ENCODE peak calls at places on chromosomes 4 and X, in eight cellular contexts. One of them, this sample, is unnamed.

GRCh38 chr4:93084599-93085305 is 743.8 kb upstream of the ATOH1 start:
- DNase-seq in GM23338: peak
- DNase-seq in OCI-LY7: no peak
- DNase-seq in neuronal stem cell: no peak
- DNase-seq in H9: peak
- DNase-seq in GM23248: no peak
- DNase-seq in IMR-90: no peak
- DNase-seq in fibroblast of lung: no peak
- DNase-seq in this sample: no peak

GRCh38 chrX:153966841-153967535 is 4.6 kb downstream of the HCFC1 start:
- DNase-seq in H9: no peak
- DNase-seq in GM23248: peak
- DNase-seq in IMR-90: peak
- DNase-seq in fibroblast of lung: no peak
- DNase-seq in neuronal stem cell: no peak
- DNase-seq in GM23338: no peak
- DNase-seq in OCI-LY7: no peak
- DNase-seq in this sample: no peak

GRCh38 chr4:26023191-26023972 is 109.4 kb downstream of the SMIM20 start:
- DNase-seq in H9: no peak
- DNase-seq in fibroblast of lung: no peak
- DNase-seq in GM23338: no peak
- DNase-seq in neuronal stem cell: no peak
- DNase-seq in IMR-90: no peak
- DNase-seq in GM23248: peak
- DNase-seq in OCI-LY7: no peak
- DNase-seq in this sample: peak

GRCh38 chr4:48445704-48446103 is 37.4 kb upstream of the SLC10A4 start:
- DNase-seq in GM23338: peak
- DNase-seq in GM23248: peak
- DNase-seq in OCI-LY7: peak
- DNase-seq in fibroblast of lung: peak
- DNase-seq in neuronal stem cell: no peak
- DNase-seq in H9: no peak
- DNase-seq in IMR-90: peak
- DNase-seq in this sample: peak

GRCh38 chrX:437636-438390 is 51.1 kb upstream of the PPP2R3B start:
- DNase-seq in GM23248: no peak
- DNase-seq in fibroblast of lung: no peak
- DNase-seq in H9: no peak
- DNase-seq in GM23338: no peak
- DNase-seq in IMR-90: no peak
- DNase-seq in OCI-LY7: no peak
- DNase-seq in neuronal stem cell: no peak
- DNase-seq in this sample: peak

GRCh38 chrX:45129055-45129454 is 71.6 kb downstream of the DIPK2B start:
- DNase-seq in OCI-LY7: no peak
- DNase-seq in fibroblast of lung: no peak
- DNase-seq in H9: no peak
- DNase-seq in IMR-90: no peak
- DNase-seq in GM23248: no peak
- DNase-seq in GM23338: no peak
- DNase-seq in neuronal stem cell: no peak
- DNase-seq in this sample: no peak

GRCh38 chrX:39818071-39818470 is 279.7 kb downstream of the BCOR start:
- DNase-seq in OCI-LY7: no peak
- DNase-seq in GM23248: no peak
- DNase-seq in neuronal stem cell: no peak
- DNase-seq in fibroblast of lung: no peak
- DNase-seq in GM23338: no peak
- DNase-seq in IMR-90: no peak
- DNase-seq in H9: no peak
- DNase-seq in this sample: no peak

GRCh38 chrX:43500996-43501694 is 155.0 kb upstream of the MAOA start:
- DNase-seq in GM23338: no peak
- DNase-seq in OCI-LY7: no peak
- DNase-seq in fibroblast of lung: no peak
- DNase-seq in GM23248: no peak
- DNase-seq in neuronal stem cell: no peak
- DNase-seq in IMR-90: no peak
- DNase-seq in H9: no peak
- DNase-seq in this sample: no peak

GRCh38 chrX:155027509-155028066 is 944 bp downstream of the FUNDC2 start:
- DNase-seq in neuronal stem cell: no peak
- DNase-seq in GM23338: no peak
- DNase-seq in H9: no peak
- DNase-seq in OCI-LY7: peak
- DNase-seq in IMR-90: peak
- DNase-seq in GM23248: peak
- DNase-seq in fibroblast of lung: peak
- DNase-seq in this sample: peak

GRCh38 chr4:52248836-52249235 is 197.7 kb downstream of the SPATA18 start:
- DNase-seq in fibroblast of lung: no peak
- DNase-seq in GM23248: peak
- DNase-seq in OCI-LY7: no peak
- DNase-seq in H9: no peak
- DNase-seq in GM23338: no peak
- DNase-seq in IMR-90: no peak
- DNase-seq in neuronal stem cell: no peak
- DNase-seq in this sample: peak

GRCh38 chr4:8238515-8239053 is 31.0 kb upstream of the HTRA3 start:
- DNase-seq in neuronal stem cell: peak
- DNase-seq in fibroblast of lung: no peak
- DNase-seq in OCI-LY7: peak
- DNase-seq in IMR-90: no peak
- DNase-seq in H9: peak
- DNase-seq in GM23338: peak
- DNase-seq in GM23248: no peak
- DNase-seq in this sample: peak

GRCh38 chr4:146317783-146318182 is 103.4 kb downstream of the REELD1 start:
- DNase-seq in GM23248: no peak
- DNase-seq in OCI-LY7: no peak
- DNase-seq in GM23338: no peak
- DNase-seq in fibroblast of lung: no peak
- DNase-seq in neuronal stem cell: no peak
- DNase-seq in IMR-90: no peak
- DNase-seq in H9: no peak
- DNase-seq in this sample: no peak

GRCh38 chr4:182447938-182448280 is 204.7 kb downstream of the TENM3 start:
- DNase-seq in IMR-90: no peak
- DNase-seq in H9: no peak
- DNase-seq in neuronal stem cell: no peak
- DNase-seq in OCI-LY7: no peak
- DNase-seq in GM23338: no peak
- DNase-seq in fibroblast of lung: peak
- DNase-seq in GM23248: peak
- DNase-seq in this sample: no peak

GRCh38 chr4:6160536-6160935 is 39.8 kb downstream of the JAKMIP1 start:
- DNase-seq in H9: no peak
- DNase-seq in neuronal stem cell: no peak
- DNase-seq in GM23338: no peak
- DNase-seq in fibroblast of lung: no peak
- DNase-seq in GM23248: no peak
- DNase-seq in OCI-LY7: no peak
- DNase-seq in IMR-90: no peak
- DNase-seq in this sample: no peak

GRCh38 chr4:127505203-127505602 is 127.6 kb upstream of the INTU start:
- DNase-seq in H9: no peak
- DNase-seq in neuronal stem cell: no peak
- DNase-seq in IMR-90: peak
- DNase-seq in OCI-LY7: no peak
- DNase-seq in GM23248: peak
- DNase-seq in GM23338: no peak
- DNase-seq in fibroblast of lung: peak
- DNase-seq in this sample: no peak

GRCh38 chrX:80174925-80175574 is 160.5 kb downstream of the TBX22 start:
- DNase-seq in GM23338: no peak
- DNase-seq in OCI-LY7: no peak
- DNase-seq in fibroblast of lung: no peak
- DNase-seq in neuronal stem cell: no peak
- DNase-seq in IMR-90: no peak
- DNase-seq in H9: no peak
- DNase-seq in GM23248: no peak
- DNase-seq in this sample: peak

GRCh38 chr4:40842318-40842717 is 92.6 kb downstream of the NSUN7 start:
- DNase-seq in GM23338: no peak
- DNase-seq in fibroblast of lung: peak
- DNase-seq in neuronal stem cell: no peak
- DNase-seq in IMR-90: no peak
- DNase-seq in GM23248: no peak
- DNase-seq in OCI-LY7: no peak
- DNase-seq in H9: no peak
- DNase-seq in this sample: no peak

GRCh38 chrX:42837747-42838146 is 59.8 kb upstream of the PPP1R2C start:
- DNase-seq in neuronal stem cell: no peak
- DNase-seq in OCI-LY7: no peak
- DNase-seq in GM23248: no peak
- DNase-seq in GM23338: no peak
- DNase-seq in H9: no peak
- DNase-seq in fibroblast of lung: no peak
- DNase-seq in IMR-90: no peak
- DNase-seq in this sample: no peak

GRCh38 chrX:134761788-134762187 is 103.5 kb upstream of the PLAC1 start:
- DNase-seq in neuronal stem cell: no peak
- DNase-seq in OCI-LY7: peak
- DNase-seq in IMR-90: no peak
- DNase-seq in fibroblast of lung: peak
- DNase-seq in H9: no peak
- DNase-seq in GM23248: peak
- DNase-seq in GM23338: peak
- DNase-seq in this sample: peak

GRCh38 chrX:134758652-134759051 is 100.4 kb upstream of the PLAC1 start:
- DNase-seq in fibroblast of lung: no peak
- DNase-seq in IMR-90: no peak
- DNase-seq in H9: no peak
- DNase-seq in neuronal stem cell: no peak
- DNase-seq in OCI-LY7: no peak
- DNase-seq in GM23338: no peak
- DNase-seq in GM23248: no peak
- DNase-seq in this sample: no peak

GRCh38 chrX:134760671-134761070 is 102.4 kb upstream of the PLAC1 start:
- DNase-seq in fibroblast of lung: no peak
- DNase-seq in IMR-90: no peak
- DNase-seq in H9: no peak
- DNase-seq in neuronal stem cell: no peak
- DNase-seq in GM23248: no peak
- DNase-seq in OCI-LY7: no peak
- DNase-seq in GM23338: no peak
- DNase-seq in this sample: no peak

DNA sequence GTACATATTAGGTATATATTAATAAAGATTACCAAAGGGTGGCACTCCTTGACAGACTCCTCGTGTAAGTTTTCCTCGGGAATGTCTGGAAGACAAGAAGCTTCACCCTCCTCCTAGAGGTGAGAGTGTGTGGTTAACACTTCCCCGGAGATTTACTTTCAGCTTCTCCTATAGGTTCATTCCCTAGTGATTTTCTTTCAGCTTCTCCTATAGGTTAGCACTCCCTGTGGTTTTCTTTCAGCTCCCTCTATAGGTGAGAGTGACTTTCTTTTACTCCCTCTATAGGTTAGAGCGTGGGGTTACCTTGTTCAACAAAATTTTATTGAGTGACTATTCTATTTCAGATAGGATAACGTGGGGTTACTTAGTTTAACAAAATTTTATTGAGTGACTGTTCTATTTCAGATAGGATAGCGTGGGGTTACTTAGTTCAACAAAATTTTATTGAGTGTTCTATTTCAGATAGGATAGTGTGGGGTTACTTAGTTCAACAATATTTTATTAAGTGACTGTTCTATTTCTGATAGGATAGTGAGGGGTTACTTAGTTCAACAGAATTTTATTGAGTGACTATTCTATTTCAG is 106.0 kb upstream of the PLAC1 start:
- DNase-seq in neuronal stem cell: no peak
- DNase-seq in GM23338: peak
- DNase-seq in IMR-90: no peak
- DNase-seq in OCI-LY7: peak
- DNase-seq in H9: no peak
- DNase-seq in GM23248: peak
- DNase-seq in fibroblast of lung: peak
- DNase-seq in this sample: peak
- H3K4me2 ChIP-seq in neuronal stem cell: no peak
- H3K4me2 ChIP-seq in GM23338: no peak
- H3K4me2 ChIP-seq in IMR-90: no peak
- H3K4me2 ChIP-seq in OCI-LY7: no peak
- H3K4me2 ChIP-seq in H9: no peak
- H3K4me2 ChIP-seq in GM23248: no peak
- H3K4me2 ChIP-seq in fibroblast of lung: no peak
- H3K4me2 ChIP-seq in this sample: peak

GRCh38 chrX:141176586-141177451 is at the start of gene LDOC1:
- DNase-seq in GM23338: peak
- DNase-seq in GM23248: peak
- DNase-seq in OCI-LY7: no peak
- DNase-seq in neuronal stem cell: peak
- DNase-seq in H9: peak
- DNase-seq in IMR-90: peak
- DNase-seq in fibroblast of lung: peak
- DNase-seq in this sample: peak
- H3K4me2 ChIP-seq in GM23338: peak
- H3K4me2 ChIP-seq in GM23248: peak
- H3K4me2 ChIP-seq in OCI-LY7: no peak
- H3K4me2 ChIP-seq in neuronal stem cell: peak
- H3K4me2 ChIP-seq in H9: peak
- H3K4me2 ChIP-seq in IMR-90: peak
- H3K4me2 ChIP-seq in fibroblast of lung: peak
- H3K4me2 ChIP-seq in this sample: peak

DNA sequence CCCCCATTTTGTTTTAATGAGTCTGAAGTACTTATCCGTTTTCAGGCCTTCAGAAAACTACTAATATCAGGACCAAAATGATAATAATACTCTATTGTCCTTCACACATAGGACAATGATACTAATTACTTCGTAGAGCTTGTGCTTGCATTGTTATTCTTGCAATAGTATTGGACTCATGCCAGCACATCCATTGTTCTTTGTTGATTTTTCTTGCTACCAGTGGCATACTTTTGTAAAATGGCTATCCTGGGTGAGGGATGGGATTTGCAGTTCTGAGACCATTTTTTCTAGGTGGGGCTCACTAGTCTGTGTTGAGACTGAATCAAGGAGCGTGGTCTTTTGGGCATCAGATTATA is 195.3 kb downstream of the MAML3 start:
- DNase-seq in fibroblast of lung: no peak
- DNase-seq in neuronal stem cell: no peak
- DNase-seq in OCI-LY7: no peak
- DNase-seq in GM23338: no peak
- DNase-seq in GM23248: no peak
- DNase-seq in H9: no peak
- DNase-seq in IMR-90: no peak
- DNase-seq in this sample: no peak
- H3K4me2 ChIP-seq in fibroblast of lung: no peak
- H3K4me2 ChIP-seq in neuronal stem cell: no peak
- H3K4me2 ChIP-seq in OCI-LY7: no peak
- H3K4me2 ChIP-seq in GM23338: no peak
- H3K4me2 ChIP-seq in GM23248: no peak
- H3K4me2 ChIP-seq in H9: no peak
- H3K4me2 ChIP-seq in IMR-90: no peak
- H3K4me2 ChIP-seq in this sample: no peak

DNA sequence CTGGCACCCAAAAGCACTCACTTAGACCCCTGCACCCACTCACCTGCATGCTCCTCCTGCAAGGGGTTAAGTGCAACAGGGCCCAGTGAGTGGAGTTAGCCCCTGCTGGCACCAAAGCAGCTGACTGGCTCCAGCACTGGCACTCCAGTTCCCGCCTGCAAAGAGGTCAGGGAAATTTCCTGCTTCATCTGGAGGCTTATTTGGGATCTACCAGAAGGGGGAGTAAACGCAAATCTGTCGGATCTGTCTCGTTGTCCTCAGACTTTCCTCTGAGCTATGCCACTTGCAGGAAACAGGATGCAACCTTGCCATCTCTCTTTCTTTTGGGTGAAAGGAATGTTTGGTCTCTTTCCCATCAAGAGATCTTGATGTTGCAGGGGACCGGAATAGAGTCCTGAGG is 435.6 kb downstream of the PCDH10 start:
- DNase-seq in fibroblast of lung: no peak
- DNase-seq in neuronal stem cell: no peak
- DNase-seq in H9: peak
- DNase-seq in GM23248: peak
- DNase-seq in GM23338: peak
- DNase-seq in IMR-90: no peak
- DNase-seq in OCI-LY7: no peak
- DNase-seq in this sample: peak
- H3K4me2 ChIP-seq in fibroblast of lung: no peak
- H3K4me2 ChIP-seq in neuronal stem cell: no peak
- H3K4me2 ChIP-seq in H9: no peak
- H3K4me2 ChIP-seq in GM23248: no peak
- H3K4me2 ChIP-seq in GM23338: no peak
- H3K4me2 ChIP-seq in IMR-90: no peak
- H3K4me2 ChIP-seq in OCI-LY7: no peak
- H3K4me2 ChIP-seq in this sample: no peak